ENCODE peak calls at places on chromosome 20, in five cellular contexts. R is gastrocnemius medialis; I is left cardiac atrium; X is stimulated activated CD4-positive, alpha-beta T cell treated with anti-CD3 and anti-CD28 coated beads, Interleukin-15, amount 100 ng/mL, for 1 hour; P is RCC 7860. B is an unnamed sample.

GRCh38 chr20:62320581-62321354 is 18.0 kb downstream of the ADRM1 start:
- DNase-seq in P (no peak), X (no peak), R (no peak), I (no peak), B (no peak)

GRCh38 chr20:40688129-40689099 is 622 bp downstream of the MAFB start:
- DNase-seq in I (peak), P (no peak), X (no peak), R (no peak), B (no peak)

GRCh38 chr20:21125072-21125848 is 622 bp upstream of the KIZ start:
- DNase-seq in P (peak), I (peak), X (no peak), R (peak), B (no peak)

GRCh38 chr20:25297141-25297905 is 49.4 kb downstream of the PYGB start:
- DNase-seq in P (no peak), R (no peak), I (no peak), X (no peak), B (no peak)

GRCh38 chr20:3710703-3711417 is 1.5 kb downstream of the SIGLEC1 start:
- DNase-seq in X (peak), P (no peak), I (peak), R (peak), B (peak)

GRCh38 chr20:23143986-23144695 is 58.0 kb upstream of the CD93 start:
- DNase-seq in I (no peak), R (no peak), X (no peak), P (no peak), B (no peak)

GRCh38 chr20:57911512-57912226 is 201.9 kb upstream of the PMEPA1 start:
- DNase-seq in R (no peak), P (no peak), X (no peak), I (no peak), B (no peak)

GRCh38 chr20:14997791-14998190 is 660.4 kb upstream of the FLRT3 start:
- DNase-seq in R (no peak), P (peak), I (no peak), X (no peak), B (no peak)

GRCh38 chr20:53032021-53033001 is 60.2 kb downstream of the TSHZ2 start:
- DNase-seq in I (peak), P (peak), X (no peak), R (peak), B (no peak)

GRCh38 chr20:43508604-43509040 is 1.1 kb downstream of the L3MBTL1 start:
- DNase-seq in P (no peak), X (no peak), I (no peak), R (no peak), B (no peak)

GRCh38 chr20:48260370-48260769 is 475.1 kb upstream of the SULF2 start:
- DNase-seq in I (peak), X (no peak), R (no peak), P (no peak), B (no peak)

GRCh38 chr20:50625986-50626677 is 65.2 kb downstream of the RIPOR3 start:
- DNase-seq in R (peak), P (peak), I (no peak), X (no peak), B (peak)

GRCh38 chr20:40797425-40797824 is 108.4 kb upstream of the MAFB start:
- DNase-seq in X (no peak), R (no peak), I (no peak), P (no peak), B (no peak)

GRCh38 chr20:32281711-32282110 is 4.3 kb downstream of the KIF3B start:
- DNase-seq in R (no peak), X (no peak), I (no peak), P (no peak), B (no peak)

GRCh38 chr20:35661013-35661412 is 3.7 kb downstream of the CPNE1 start:
- DNase-seq in I (no peak), X (no peak), P (peak), R (no peak), B (no peak)